ENCODE peak calls at places on chromosomes 5 and 9, in nine cellular contexts. One of them, this sample, is unnamed.

GRCh38 chr9:96067004-96067403 is 191.5 kb downstream of the ERCC6L2 start:
- DNase-seq in retinal pigment epithelial cell: no peak
- DNase-seq in GM06990: no peak
- DNase-seq in heart left ventricle: no peak
- DNase-seq in A549: no peak
- DNase-seq in transverse colon: no peak
- DNase-seq in progenitor cell of endocrine pancreas: no peak
- DNase-seq in mucosa of descending colon: no peak
- DNase-seq in NB4: no peak
- DNase-seq in this sample: no peak

GRCh38 chr9:726005-726404 is 115.5 kb upstream of the DMRT1 start:
- DNase-seq in heart left ventricle: no peak
- DNase-seq in transverse colon: no peak
- DNase-seq in retinal pigment epithelial cell: no peak
- DNase-seq in mucosa of descending colon: no peak
- DNase-seq in NB4: no peak
- DNase-seq in GM06990: no peak
- DNase-seq in progenitor cell of endocrine pancreas: peak
- DNase-seq in A549: no peak
- DNase-seq in this sample: no peak

GRCh38 chr5:62112689-62113220 is 193.3 kb upstream of the KIF2A start:
- DNase-seq in transverse colon: no peak
- DNase-seq in progenitor cell of endocrine pancreas: no peak
- DNase-seq in retinal pigment epithelial cell: no peak
- DNase-seq in A549: no peak
- DNase-seq in NB4: no peak
- DNase-seq in heart left ventricle: no peak
- DNase-seq in GM06990: no peak
- DNase-seq in mucosa of descending colon: no peak
- DNase-seq in this sample: no peak

GRCh38 chr5:36240779-36241635 is 718 bp downstream of the NADK2 start:
- DNase-seq in heart left ventricle: peak
- DNase-seq in NB4: peak
- DNase-seq in GM06990: no peak
- DNase-seq in A549: peak
- DNase-seq in retinal pigment epithelial cell: no peak
- DNase-seq in progenitor cell of endocrine pancreas: peak
- DNase-seq in transverse colon: peak
- DNase-seq in mucosa of descending colon: peak
- DNase-seq in this sample: peak

GRCh38 chr5:102290004-102290403 is 6.1 kb downstream of the SLCO4C1 start:
- DNase-seq in transverse colon: no peak
- DNase-seq in GM06990: no peak
- DNase-seq in retinal pigment epithelial cell: no peak
- DNase-seq in mucosa of descending colon: no peak
- DNase-seq in progenitor cell of endocrine pancreas: no peak
- DNase-seq in NB4: no peak
- DNase-seq in A549: no peak
- DNase-seq in heart left ventricle: no peak
- DNase-seq in this sample: no peak

GRCh38 chr5:15601274-15601673 is 101.3 kb downstream of the FBXL7 start:
- DNase-seq in A549: no peak
- DNase-seq in mucosa of descending colon: no peak
- DNase-seq in heart left ventricle: no peak
- DNase-seq in GM06990: no peak
- DNase-seq in transverse colon: no peak
- DNase-seq in NB4: peak
- DNase-seq in retinal pigment epithelial cell: no peak
- DNase-seq in progenitor cell of endocrine pancreas: no peak
- DNase-seq in this sample: no peak

GRCh38 chr5:177183142-177183541 is 49.6 kb downstream of the NSD1 start:
- DNase-seq in mucosa of descending colon: no peak
- DNase-seq in A549: no peak
- DNase-seq in GM06990: no peak
- DNase-seq in transverse colon: no peak
- DNase-seq in NB4: no peak
- DNase-seq in progenitor cell of endocrine pancreas: no peak
- DNase-seq in heart left ventricle: no peak
- DNase-seq in retinal pigment epithelial cell: no peak
- DNase-seq in this sample: no peak

GRCh38 chr5:33313150-33313549 is 127.6 kb upstream of the TARS1 start:
- DNase-seq in NB4: no peak
- DNase-seq in heart left ventricle: no peak
- DNase-seq in retinal pigment epithelial cell: peak
- DNase-seq in A549: peak
- DNase-seq in mucosa of descending colon: no peak
- DNase-seq in GM06990: no peak
- DNase-seq in progenitor cell of endocrine pancreas: no peak
- DNase-seq in transverse colon: peak
- DNase-seq in this sample: no peak

GRCh38 chr5:54360089-54360488 is 49.7 kb upstream of the ARL15 start:
- DNase-seq in A549: peak
- DNase-seq in transverse colon: no peak
- DNase-seq in GM06990: no peak
- DNase-seq in retinal pigment epithelial cell: peak
- DNase-seq in heart left ventricle: no peak
- DNase-seq in progenitor cell of endocrine pancreas: no peak
- DNase-seq in mucosa of descending colon: no peak
- DNase-seq in NB4: no peak
- DNase-seq in this sample: no peak

GRCh38 chr5:7592910-7593309 is 197.0 kb downstream of the ADCY2 start:
- DNase-seq in mucosa of descending colon: no peak
- DNase-seq in transverse colon: no peak
- DNase-seq in A549: no peak
- DNase-seq in GM06990: no peak
- DNase-seq in retinal pigment epithelial cell: no peak
- DNase-seq in heart left ventricle: no peak
- DNase-seq in progenitor cell of endocrine pancreas: no peak
- DNase-seq in NB4: peak
- DNase-seq in this sample: no peak

GRCh38 chr9:16131269-16131668 is 578.4 kb downstream of the CCDC171 start:
- DNase-seq in retinal pigment epithelial cell: no peak
- DNase-seq in progenitor cell of endocrine pancreas: no peak
- DNase-seq in heart left ventricle: no peak
- DNase-seq in transverse colon: no peak
- DNase-seq in GM06990: no peak
- DNase-seq in mucosa of descending colon: no peak
- DNase-seq in A549: no peak
- DNase-seq in NB4: peak
- DNase-seq in this sample: no peak

GRCh38 chr5:109876030-109876726 is 186.5 kb downstream of the MAN2A1 start:
- DNase-seq in mucosa of descending colon: no peak
- DNase-seq in retinal pigment epithelial cell: no peak
- DNase-seq in progenitor cell of endocrine pancreas: no peak
- DNase-seq in NB4: no peak
- DNase-seq in A549: no peak
- DNase-seq in GM06990: no peak
- DNase-seq in transverse colon: no peak
- DNase-seq in heart left ventricle: no peak
- DNase-seq in this sample: no peak

GRCh38 chr5:140235776-140236558 is 61.0 kb downstream of the CYSTM1 start:
- DNase-seq in GM06990: no peak
- DNase-seq in mucosa of descending colon: no peak
- DNase-seq in heart left ventricle: no peak
- DNase-seq in transverse colon: no peak
- DNase-seq in NB4: peak
- DNase-seq in progenitor cell of endocrine pancreas: no peak
- DNase-seq in retinal pigment epithelial cell: no peak
- DNase-seq in A549: no peak
- DNase-seq in this sample: no peak

GRCh38 chr9:79477955-79478751 is 93.6 kb upstream of the TLE4 start:
- DNase-seq in heart left ventricle: no peak
- DNase-seq in retinal pigment epithelial cell: no peak
- DNase-seq in progenitor cell of endocrine pancreas: peak
- DNase-seq in NB4: peak
- DNase-seq in transverse colon: peak
- DNase-seq in mucosa of descending colon: no peak
- DNase-seq in GM06990: peak
- DNase-seq in A549: no peak
- DNase-seq in this sample: no peak

GRCh38 chr5:37063739-37064138 is 185.4 kb downstream of the CPLANE1 start:
- DNase-seq in mucosa of descending colon: no peak
- DNase-seq in GM06990: no peak
- DNase-seq in A549: no peak
- DNase-seq in progenitor cell of endocrine pancreas: no peak
- DNase-seq in NB4: no peak
- DNase-seq in heart left ventricle: no peak
- DNase-seq in transverse colon: no peak
- DNase-seq in retinal pigment epithelial cell: no peak
- DNase-seq in this sample: no peak

GRCh38 chr9:88641471-88642240 is 106.7 kb downstream of the NXNL2 start:
- DNase-seq in heart left ventricle: no peak
- DNase-seq in retinal pigment epithelial cell: no peak
- DNase-seq in progenitor cell of endocrine pancreas: no peak
- DNase-seq in A549: no peak
- DNase-seq in GM06990: no peak
- DNase-seq in NB4: no peak
- DNase-seq in mucosa of descending colon: no peak
- DNase-seq in transverse colon: no peak
- DNase-seq in this sample: no peak

GRCh38 chr5:133065482-133065881 is 13.7 kb downstream of the HSPA4 start:
- DNase-seq in mucosa of descending colon: no peak
- DNase-seq in A549: no peak
- DNase-seq in transverse colon: no peak
- DNase-seq in progenitor cell of endocrine pancreas: no peak
- DNase-seq in NB4: no peak
- DNase-seq in retinal pigment epithelial cell: no peak
- DNase-seq in heart left ventricle: no peak
- DNase-seq in GM06990: no peak
- DNase-seq in this sample: no peak

GRCh38 chr9:5512658-5513452 is 2.5 kb downstream of the PDCD1LG2 start:
- DNase-seq in transverse colon: no peak
- DNase-seq in heart left ventricle: no peak
- DNase-seq in GM06990: no peak
- DNase-seq in retinal pigment epithelial cell: no peak
- DNase-seq in mucosa of descending colon: no peak
- DNase-seq in progenitor cell of endocrine pancreas: no peak
- DNase-seq in NB4: no peak
- DNase-seq in A549: no peak
- DNase-seq in this sample: no peak

GRCh38 chr9:138043411-138044345 is 166.1 kb downstream of the CACNA1B start:
- DNase-seq in NB4: no peak
- DNase-seq in heart left ventricle: peak
- DNase-seq in A549: no peak
- DNase-seq in retinal pigment epithelial cell: no peak
- DNase-seq in transverse colon: no peak
- DNase-seq in mucosa of descending colon: peak
- DNase-seq in GM06990: no peak
- DNase-seq in progenitor cell of endocrine pancreas: no peak
- DNase-seq in this sample: peak

GRCh38 chr9:19255821-19256220 is 25.3 kb downstream of the DENND4C start:
- DNase-seq in NB4: no peak
- DNase-seq in progenitor cell of endocrine pancreas: no peak
- DNase-seq in heart left ventricle: no peak
- DNase-seq in mucosa of descending colon: no peak
- DNase-seq in retinal pigment epithelial cell: no peak
- DNase-seq in GM06990: no peak
- DNase-seq in A549: no peak
- DNase-seq in transverse colon: no peak
- DNase-seq in this sample: no peak

GRCh38 chr5:170413897-170414296 is 24.7 kb upstream of the KCNMB1 start:
- DNase-seq in heart left ventricle: no peak
- DNase-seq in progenitor cell of endocrine pancreas: no peak
- DNase-seq in NB4: no peak
- DNase-seq in A549: no peak
- DNase-seq in transverse colon: no peak
- DNase-seq in retinal pigment epithelial cell: no peak
- DNase-seq in GM06990: no peak
- DNase-seq in mucosa of descending colon: no peak
- DNase-seq in this sample: no peak
- TF ChIP-seq CTCF in heart left ventricle: no peak
- TF ChIP-seq CTCF in progenitor cell of endocrine pancreas: no peak
- TF ChIP-seq CTCF in NB4: no peak
- TF ChIP-seq CTCF in A549: no peak
- TF ChIP-seq CTCF in transverse colon: no peak
- TF ChIP-seq CTCF in retinal pigment epithelial cell: no peak
- TF ChIP-seq CTCF in GM06990: no peak
- TF ChIP-seq CTCF in mucosa of descending colon: no peak
- TF ChIP-seq CTCF in this sample: no peak

GRCh38 chr9:93965830-93966577 is 10.8 kb upstream of the BARX1 start:
- DNase-seq in progenitor cell of endocrine pancreas: no peak
- DNase-seq in GM06990: no peak
- DNase-seq in NB4: no peak
- DNase-seq in heart left ventricle: peak
- DNase-seq in transverse colon: no peak
- DNase-seq in mucosa of descending colon: no peak
- DNase-seq in A549: no peak
- DNase-seq in retinal pigment epithelial cell: no peak
- DNase-seq in this sample: no peak
- TF ChIP-seq CTCF in progenitor cell of endocrine pancreas: peak
- TF ChIP-seq CTCF in GM06990: peak
- TF ChIP-seq CTCF in NB4: no peak
- TF ChIP-seq CTCF in heart left ventricle: no peak
- TF ChIP-seq CTCF in transverse colon: no peak
- TF ChIP-seq CTCF in mucosa of descending colon: no peak
- TF ChIP-seq CTCF in A549: no peak
- TF ChIP-seq CTCF in retinal pigment epithelial cell: peak
- TF ChIP-seq CTCF in this sample: peak

DNA sequence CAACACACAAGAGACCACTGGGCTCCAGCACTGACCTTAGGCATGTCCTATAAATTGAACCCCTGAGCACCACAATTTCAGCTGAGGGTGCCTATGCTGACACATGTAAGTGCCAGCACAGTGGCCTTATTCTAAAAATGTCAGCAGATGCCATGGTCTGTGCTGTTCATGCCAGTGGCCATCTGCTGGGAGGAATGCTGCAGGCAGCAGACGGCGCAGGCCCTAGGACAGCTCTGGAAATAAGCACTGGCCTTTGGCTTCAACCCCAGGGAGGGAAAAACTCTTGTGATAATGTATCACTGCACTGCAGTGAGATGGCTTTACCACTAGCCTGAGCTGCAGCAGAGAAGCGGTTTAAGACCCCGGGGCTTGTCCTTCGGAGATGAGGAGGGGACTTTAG is 98.5 kb downstream of the SYK start:
- DNase-seq in retinal pigment epithelial cell: no peak
- DNase-seq in A549: no peak
- DNase-seq in progenitor cell of endocrine pancreas: no peak
- DNase-seq in NB4: no peak
- DNase-seq in transverse colon: no peak
- DNase-seq in mucosa of descending colon: no peak
- DNase-seq in GM06990: no peak
- DNase-seq in heart left ventricle: no peak
- DNase-seq in this sample: no peak
- TF ChIP-seq CTCF in retinal pigment epithelial cell: peak
- TF ChIP-seq CTCF in A549: no peak
- TF ChIP-seq CTCF in progenitor cell of endocrine pancreas: peak
- TF ChIP-seq CTCF in NB4: no peak
- TF ChIP-seq CTCF in transverse colon: no peak
- TF ChIP-seq CTCF in mucosa of descending colon: no peak
- TF ChIP-seq CTCF in GM06990: no peak
- TF ChIP-seq CTCF in heart left ventricle: peak
- TF ChIP-seq CTCF in this sample: peak

DNA sequence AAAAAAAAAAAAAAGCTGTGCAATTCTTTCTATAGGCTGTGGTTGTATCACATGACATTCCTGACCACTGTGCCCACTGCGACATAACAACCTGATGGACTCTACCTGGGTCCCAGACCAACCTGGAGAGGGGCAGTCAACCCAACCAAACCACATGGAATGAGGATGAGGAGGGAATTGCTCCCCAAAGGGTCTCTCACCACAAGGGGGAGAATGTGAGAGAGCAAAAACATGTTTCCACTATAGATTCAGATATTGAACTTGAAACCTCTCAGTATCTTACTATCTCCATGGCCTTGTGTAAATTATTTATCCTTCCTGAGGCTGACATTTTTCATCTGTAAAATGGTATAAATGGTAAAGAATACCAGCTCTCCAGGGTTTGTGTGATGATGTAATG is 66.9 kb upstream of the SV2C start:
- DNase-seq in retinal pigment epithelial cell: no peak
- DNase-seq in mucosa of descending colon: no peak
- DNase-seq in GM06990: no peak
- DNase-seq in transverse colon: no peak
- DNase-seq in heart left ventricle: no peak
- DNase-seq in NB4: no peak
- DNase-seq in A549: no peak
- DNase-seq in progenitor cell of endocrine pancreas: no peak
- DNase-seq in this sample: no peak
- TF ChIP-seq CTCF in retinal pigment epithelial cell: peak
- TF ChIP-seq CTCF in mucosa of descending colon: no peak
- TF ChIP-seq CTCF in GM06990: peak
- TF ChIP-seq CTCF in transverse colon: no peak
- TF ChIP-seq CTCF in heart left ventricle: no peak
- TF ChIP-seq CTCF in NB4: no peak
- TF ChIP-seq CTCF in A549: no peak
- TF ChIP-seq CTCF in progenitor cell of endocrine pancreas: peak
- TF ChIP-seq CTCF in this sample: peak

This sample was measured in type B pancreatic cell.